ENCODE peak calls at places on chromosomes 13 and 19, in seven cellular contexts. L, J, Q, V, K, C and P are unnamed samples.

GRCh38 chr13:107459430-107459829 is 755.9 kb downstream of the LIG4 start:
- DNase-seq in Q (no peak), J (no peak), K (no peak), V (no peak), L (no peak), C (no peak), P (no peak)

GRCh38 chr13:97319088-97319487 is 97.0 kb downstream of the MBNL2 start:
- DNase-seq in C (peak; percentile 18), Q (no peak), J (no peak), L (peak; percentile 67), V (no peak), K (no peak), P (peak; percentile 69)

GRCh38 chr13:24076124-24076523 is 84.4 kb upstream of the SPATA13 start:
- DNase-seq in V (no peak), J (peak; percentile 19), K (no peak), C (no peak), L (no peak), Q (no peak), P (peak; percentile 68)

GRCh38 chr19:21047712-21048111 is 27.3 kb downstream of the ZNF430 start:
- DNase-seq in V (no peak), Q (no peak), J (no peak), K (no peak), L (no peak), C (no peak), P (no peak)

GRCh38 chr13:43360196-43360595 is 336.8 kb downstream of the DNAJC15 start:
- DNase-seq in Q (no peak), J (no peak), K (no peak), L (no peak), V (no peak), C (no peak), P (no peak)

GRCh38 chr13:46577656-46578589 is 25.0 kb downstream of the LRCH1 start:
- DNase-seq in V (no peak), J (no peak), L (peak; percentile 72), Q (no peak), K (no peak), C (peak; percentile 60), P (peak; percentile 61)

GRCh38 chr19:40836754-40837429 is 13.4 kb downstream of the CYP2A6 start:
- DNase-seq in Q (no peak), L (no peak), C (no peak), K (peak; percentile 20), V (no peak), J (no peak), P (no peak)

GRCh38 chr13:46405457-46405856 is 18.4 kb upstream of the RUBCNL start:
- DNase-seq in J (no peak), K (no peak), C (no peak), V (peak; percentile 75), Q (no peak), L (no peak), P (no peak)

GRCh38 chr13:113291997-113292862 is 4.8 kb upstream of the LAMP1 start:
- DNase-seq in C (peak; percentile 60), K (no peak), J (no peak), V (no peak), Q (peak; percentile 36), L (no peak), P (no peak)

GRCh38 chr13:66489172-66489571 is 741.0 kb downstream of the PCDH9 start:
- DNase-seq in J (no peak), L (no peak), K (no peak), Q (no peak), V (no peak), C (no peak), P (no peak)

GRCh38 chr19:7862413-7862951 is 11.7 kb downstream of the PRR36 start:
- DNase-seq in L (no peak), J (no peak), C (peak; percentile 82), K (no peak), Q (peak; percentile 86), V (no peak), P (no peak)

GRCh38 chr13:41284512-41285288 is 21.3 kb upstream of the MTRF1 start:
- DNase-seq in L (no peak), Q (no peak), J (peak; percentile 60), C (peak; percentile 48), V (no peak), K (no peak), P (no peak)